ENCODE peak calls at places on chromosome 1, in nine cellular contexts. One of them, this sample, is unnamed.

GRCh38 chr1:71295340-71295739 is 214.5 kb upstream of the ZRANB2 start:
- DNase-seq in amygdala: no peak
- DNase-seq in ACHN: no peak
- DNase-seq in T-helper 2 cell: no peak
- DNase-seq in immature natural killer cell: no peak
- DNase-seq in endothelial cell: no peak
- DNase-seq in pancreas: no peak
- DNase-seq in activated T-cell treated with anti-CD3 and anti-CD28 coated beads for 1 hour: no peak
- DNase-seq in Caki2: no peak
- DNase-seq in this sample: no peak

GRCh38 chr1:109874445-109874844 is 36.2 kb upstream of the CSF1 start:
- DNase-seq in amygdala: no peak
- DNase-seq in ACHN: no peak
- DNase-seq in T-helper 2 cell: no peak
- DNase-seq in immature natural killer cell: no peak
- DNase-seq in endothelial cell: no peak
- DNase-seq in pancreas: no peak
- DNase-seq in activated T-cell treated with anti-CD3 and anti-CD28 coated beads for 1 hour: no peak
- DNase-seq in Caki2: no peak
- DNase-seq in this sample: no peak

GRCh38 chr1:25744140-25744581 is 55.8 kb upstream of the SELENON start:
- DNase-seq in amygdala: peak
- DNase-seq in ACHN: peak
- DNase-seq in T-helper 2 cell: no peak
- DNase-seq in immature natural killer cell: no peak
- DNase-seq in endothelial cell: peak
- DNase-seq in pancreas: peak
- DNase-seq in activated T-cell treated with anti-CD3 and anti-CD28 coated beads for 1 hour: no peak
- DNase-seq in Caki2: no peak
- DNase-seq in this sample: no peak

GRCh38 chr1:197269053-197269452 is 1.0 kb downstream of the CRB1 start:
- DNase-seq in amygdala: peak
- DNase-seq in ACHN: no peak
- DNase-seq in T-helper 2 cell: no peak
- DNase-seq in immature natural killer cell: no peak
- DNase-seq in endothelial cell: no peak
- DNase-seq in pancreas: no peak
- DNase-seq in activated T-cell treated with anti-CD3 and anti-CD28 coated beads for 1 hour: no peak
- DNase-seq in Caki2: no peak
- DNase-seq in this sample: no peak

GRCh38 chr1:45545019-45545493 is 5.6 kb upstream of the AKR1A1 start:
- DNase-seq in amygdala: no peak
- DNase-seq in ACHN: no peak
- DNase-seq in T-helper 2 cell: no peak
- DNase-seq in immature natural killer cell: no peak
- DNase-seq in endothelial cell: no peak
- DNase-seq in pancreas: no peak
- DNase-seq in activated T-cell treated with anti-CD3 and anti-CD28 coated beads for 1 hour: no peak
- DNase-seq in Caki2: no peak
- DNase-seq in this sample: no peak

GRCh38 chr1:72100766-72101165 is 181.6 kb downstream of the NEGR1 start:
- DNase-seq in amygdala: no peak
- DNase-seq in ACHN: no peak
- DNase-seq in T-helper 2 cell: no peak
- DNase-seq in immature natural killer cell: no peak
- DNase-seq in endothelial cell: no peak
- DNase-seq in pancreas: no peak
- DNase-seq in activated T-cell treated with anti-CD3 and anti-CD28 coated beads for 1 hour: no peak
- DNase-seq in Caki2: no peak
- DNase-seq in this sample: no peak

GRCh38 chr1:41025979-41026819 is 4.7 kb upstream of the SLFNL1 start:
- DNase-seq in amygdala: no peak
- DNase-seq in ACHN: no peak
- DNase-seq in T-helper 2 cell: no peak
- DNase-seq in immature natural killer cell: no peak
- DNase-seq in endothelial cell: no peak
- DNase-seq in pancreas: no peak
- DNase-seq in activated T-cell treated with anti-CD3 and anti-CD28 coated beads for 1 hour: no peak
- DNase-seq in Caki2: no peak
- DNase-seq in this sample: no peak

GRCh38 chr1:232978827-232979226 is 28.4 kb downstream of the NTPCR start:
- DNase-seq in amygdala: no peak
- DNase-seq in ACHN: no peak
- DNase-seq in T-helper 2 cell: no peak
- DNase-seq in immature natural killer cell: no peak
- DNase-seq in endothelial cell: no peak
- DNase-seq in pancreas: no peak
- DNase-seq in activated T-cell treated with anti-CD3 and anti-CD28 coated beads for 1 hour: no peak
- DNase-seq in Caki2: no peak
- DNase-seq in this sample: no peak

GRCh38 chr1:62180649-62181048 is 14.0 kb upstream of the L1TD1 start:
- DNase-seq in amygdala: no peak
- DNase-seq in ACHN: no peak
- DNase-seq in T-helper 2 cell: no peak
- DNase-seq in immature natural killer cell: no peak
- DNase-seq in endothelial cell: peak
- DNase-seq in pancreas: no peak
- DNase-seq in activated T-cell treated with anti-CD3 and anti-CD28 coated beads for 1 hour: no peak
- DNase-seq in Caki2: no peak
- DNase-seq in this sample: no peak

GRCh38 chr1:211638723-211639122 is 36.7 kb downstream of the NEK2 start:
- DNase-seq in amygdala: no peak
- DNase-seq in ACHN: no peak
- DNase-seq in T-helper 2 cell: no peak
- DNase-seq in immature natural killer cell: no peak
- DNase-seq in endothelial cell: no peak
- DNase-seq in pancreas: no peak
- DNase-seq in activated T-cell treated with anti-CD3 and anti-CD28 coated beads for 1 hour: no peak
- DNase-seq in Caki2: no peak
- DNase-seq in this sample: no peak

GRCh38 chr1:246072456-246072855 is 434.6 kb downstream of the SMYD3 start:
- DNase-seq in amygdala: no peak
- DNase-seq in ACHN: no peak
- DNase-seq in T-helper 2 cell: no peak
- DNase-seq in immature natural killer cell: no peak
- DNase-seq in endothelial cell: no peak
- DNase-seq in pancreas: no peak
- DNase-seq in activated T-cell treated with anti-CD3 and anti-CD28 coated beads for 1 hour: no peak
- DNase-seq in Caki2: no peak
- DNase-seq in this sample: no peak

GRCh38 chr1:59498640-59499039 is 201.7 kb downstream of the FGGY start:
- DNase-seq in amygdala: no peak
- DNase-seq in ACHN: peak
- DNase-seq in T-helper 2 cell: no peak
- DNase-seq in immature natural killer cell: no peak
- DNase-seq in endothelial cell: no peak
- DNase-seq in pancreas: peak
- DNase-seq in activated T-cell treated with anti-CD3 and anti-CD28 coated beads for 1 hour: no peak
- DNase-seq in Caki2: peak
- DNase-seq in this sample: no peak

GRCh38 chr1:221462345-221462744 is 279.5 kb downstream of the DUSP10 start:
- DNase-seq in amygdala: no peak
- DNase-seq in ACHN: no peak
- DNase-seq in T-helper 2 cell: no peak
- DNase-seq in immature natural killer cell: no peak
- DNase-seq in endothelial cell: no peak
- DNase-seq in pancreas: no peak
- DNase-seq in activated T-cell treated with anti-CD3 and anti-CD28 coated beads for 1 hour: no peak
- DNase-seq in Caki2: no peak
- DNase-seq in this sample: no peak

GRCh38 chr1:89276690-89277089 is 4.0 kb upstream of the GBP5 start:
- DNase-seq in amygdala: no peak
- DNase-seq in ACHN: peak
- DNase-seq in T-helper 2 cell: no peak
- DNase-seq in immature natural killer cell: no peak
- DNase-seq in endothelial cell: no peak
- DNase-seq in pancreas: no peak
- DNase-seq in activated T-cell treated with anti-CD3 and anti-CD28 coated beads for 1 hour: no peak
- DNase-seq in Caki2: no peak
- DNase-seq in this sample: no peak

GRCh38 chr1:163335216-163335615 is 13.5 kb downstream of the NUF2 start:
- DNase-seq in amygdala: no peak
- DNase-seq in ACHN: no peak
- DNase-seq in T-helper 2 cell: no peak
- DNase-seq in immature natural killer cell: no peak
- DNase-seq in endothelial cell: no peak
- DNase-seq in pancreas: no peak
- DNase-seq in activated T-cell treated with anti-CD3 and anti-CD28 coated beads for 1 hour: no peak
- DNase-seq in Caki2: no peak
- DNase-seq in this sample: no peak

GRCh38 chr1:204505674-204506073 is 10.5 kb upstream of the MDM4 start:
- DNase-seq in amygdala: no peak
- DNase-seq in ACHN: no peak
- DNase-seq in T-helper 2 cell: no peak
- DNase-seq in immature natural killer cell: no peak
- DNase-seq in endothelial cell: no peak
- DNase-seq in pancreas: no peak
- DNase-seq in activated T-cell treated with anti-CD3 and anti-CD28 coated beads for 1 hour: no peak
- DNase-seq in Caki2: no peak
- DNase-seq in this sample: no peak

GRCh38 chr1:34759472-34760357 is at the start of gene GJB4:
- DNase-seq in amygdala: no peak
- DNase-seq in ACHN: no peak
- DNase-seq in T-helper 2 cell: no peak
- DNase-seq in immature natural killer cell: no peak
- DNase-seq in endothelial cell: no peak
- DNase-seq in pancreas: no peak
- DNase-seq in activated T-cell treated with anti-CD3 and anti-CD28 coated beads for 1 hour: no peak
- DNase-seq in Caki2: peak
- DNase-seq in this sample: no peak

GRCh38 chr1:154270833-154271232 is 1.6 kb upstream of the HAX1 start:
- DNase-seq in amygdala: no peak
- DNase-seq in ACHN: no peak
- DNase-seq in T-helper 2 cell: no peak
- DNase-seq in immature natural killer cell: no peak
- DNase-seq in endothelial cell: no peak
- DNase-seq in pancreas: no peak
- DNase-seq in activated T-cell treated with anti-CD3 and anti-CD28 coated beads for 1 hour: no peak
- DNase-seq in Caki2: no peak
- DNase-seq in this sample: no peak

GRCh38 chr1:243216741-243217140 is 38.3 kb downstream of the CEP170 start:
- DNase-seq in amygdala: no peak
- DNase-seq in ACHN: no peak
- DNase-seq in T-helper 2 cell: no peak
- DNase-seq in immature natural killer cell: no peak
- DNase-seq in endothelial cell: no peak
- DNase-seq in pancreas: no peak
- DNase-seq in activated T-cell treated with anti-CD3 and anti-CD28 coated beads for 1 hour: no peak
- DNase-seq in Caki2: no peak
- DNase-seq in this sample: no peak

GRCh38 chr1:191757003-191757402 is 401.3 kb upstream of the RGS18 start:
- DNase-seq in amygdala: no peak
- DNase-seq in ACHN: no peak
- DNase-seq in T-helper 2 cell: no peak
- DNase-seq in immature natural killer cell: no peak
- DNase-seq in endothelial cell: no peak
- DNase-seq in pancreas: no peak
- DNase-seq in activated T-cell treated with anti-CD3 and anti-CD28 coated beads for 1 hour: no peak
- DNase-seq in Caki2: no peak
- DNase-seq in this sample: no peak

GRCh38 chr1:162416215-162416614 is 4.3 kb upstream of the SH2D1B start:
- DNase-seq in amygdala: no peak
- DNase-seq in ACHN: no peak
- DNase-seq in T-helper 2 cell: no peak
- DNase-seq in immature natural killer cell: no peak
- DNase-seq in endothelial cell: no peak
- DNase-seq in pancreas: no peak
- DNase-seq in activated T-cell treated with anti-CD3 and anti-CD28 coated beads for 1 hour: no peak
- DNase-seq in Caki2: no peak
- DNase-seq in this sample: no peak

GRCh38 chr1:38029081-38029681 is 16.6 kb downstream of the UTP11 start:
- DNase-seq in amygdala: no peak
- DNase-seq in ACHN: no peak
- DNase-seq in T-helper 2 cell: no peak
- DNase-seq in immature natural killer cell: no peak
- DNase-seq in endothelial cell: no peak
- DNase-seq in pancreas: no peak
- DNase-seq in activated T-cell treated with anti-CD3 and anti-CD28 coated beads for 1 hour: no peak
- DNase-seq in Caki2: no peak
- DNase-seq in this sample: no peak

GRCh38 chr1:175742790-175743459 is 470 bp downstream of the TNR start:
- DNase-seq in amygdala: no peak
- DNase-seq in ACHN: peak
- DNase-seq in T-helper 2 cell: no peak
- DNase-seq in immature natural killer cell: peak
- DNase-seq in endothelial cell: peak
- DNase-seq in pancreas: peak
- DNase-seq in activated T-cell treated with anti-CD3 and anti-CD28 coated beads for 1 hour: no peak
- DNase-seq in Caki2: peak
- DNase-seq in this sample: no peak

GRCh38 chr1:66311092-66311491 is 222.9 kb upstream of the SGIP1 start:
- DNase-seq in amygdala: no peak
- DNase-seq in ACHN: no peak
- DNase-seq in T-helper 2 cell: no peak
- DNase-seq in immature natural killer cell: no peak
- DNase-seq in endothelial cell: no peak
- DNase-seq in pancreas: no peak
- DNase-seq in activated T-cell treated with anti-CD3 and anti-CD28 coated beads for 1 hour: no peak
- DNase-seq in Caki2: no peak
- DNase-seq in this sample: no peak

GRCh38 chr1:27592191-27592590 is 11.8 kb downstream of the AHDC1 start:
- DNase-seq in amygdala: no peak
- DNase-seq in ACHN: no peak
- DNase-seq in T-helper 2 cell: no peak
- DNase-seq in immature natural killer cell: no peak
- DNase-seq in endothelial cell: no peak
- DNase-seq in pancreas: no peak
- DNase-seq in activated T-cell treated with anti-CD3 and anti-CD28 coated beads for 1 hour: no peak
- DNase-seq in Caki2: no peak
- DNase-seq in this sample: no peak

GRCh38 chr1:116877369-116877768 is 32.3 kb upstream of the PTGFRN start:
- DNase-seq in amygdala: no peak
- DNase-seq in ACHN: no peak
- DNase-seq in T-helper 2 cell: no peak
- DNase-seq in immature natural killer cell: no peak
- DNase-seq in endothelial cell: no peak
- DNase-seq in pancreas: no peak
- DNase-seq in activated T-cell treated with anti-CD3 and anti-CD28 coated beads for 1 hour: no peak
- DNase-seq in Caki2: no peak
- DNase-seq in this sample: no peak

GRCh38 chr1:97139512-97139911 is 417.9 kb downstream of the PTBP2 start:
- DNase-seq in amygdala: no peak
- DNase-seq in ACHN: no peak
- DNase-seq in T-helper 2 cell: no peak
- DNase-seq in immature natural killer cell: no peak
- DNase-seq in endothelial cell: no peak
- DNase-seq in pancreas: no peak
- DNase-seq in activated T-cell treated with anti-CD3 and anti-CD28 coated beads for 1 hour: no peak
- DNase-seq in Caki2: no peak
- DNase-seq in this sample: no peak

GRCh38 chr1:216034506-216034905 is 388.7 kb downstream of the USH2A start:
- DNase-seq in amygdala: no peak
- DNase-seq in ACHN: peak
- DNase-seq in T-helper 2 cell: no peak
- DNase-seq in immature natural killer cell: no peak
- DNase-seq in endothelial cell: peak
- DNase-seq in pancreas: no peak
- DNase-seq in activated T-cell treated with anti-CD3 and anti-CD28 coated beads for 1 hour: no peak
- DNase-seq in Caki2: peak
- DNase-seq in this sample: no peak

GRCh38 chr1:212315907-212316306 is 30.7 kb downstream of the PPP2R5A start:
- DNase-seq in amygdala: no peak
- DNase-seq in ACHN: peak
- DNase-seq in T-helper 2 cell: no peak
- DNase-seq in immature natural killer cell: no peak
- DNase-seq in endothelial cell: peak
- DNase-seq in pancreas: no peak
- DNase-seq in activated T-cell treated with anti-CD3 and anti-CD28 coated beads for 1 hour: no peak
- DNase-seq in Caki2: peak
- DNase-seq in this sample: no peak

GRCh38 chr1:208154040-208154439 is 90.1 kb downstream of the PLXNA2 start:
- DNase-seq in amygdala: no peak
- DNase-seq in ACHN: no peak
- DNase-seq in T-helper 2 cell: no peak
- DNase-seq in immature natural killer cell: no peak
- DNase-seq in endothelial cell: no peak
- DNase-seq in pancreas: no peak
- DNase-seq in activated T-cell treated with anti-CD3 and anti-CD28 coated beads for 1 hour: no peak
- DNase-seq in Caki2: no peak
- DNase-seq in this sample: no peak

GRCh38 chr1:115478933-115479551 is 141.0 kb upstream of the NGF start:
- DNase-seq in amygdala: no peak
- DNase-seq in ACHN: no peak
- DNase-seq in T-helper 2 cell: no peak
- DNase-seq in immature natural killer cell: no peak
- DNase-seq in endothelial cell: no peak
- DNase-seq in pancreas: peak
- DNase-seq in activated T-cell treated with anti-CD3 and anti-CD28 coated beads for 1 hour: no peak
- DNase-seq in Caki2: no peak
- DNase-seq in this sample: no peak